ENCODE peak calls at places on chromosome 5, in eight cellular contexts. One of them, this sample, is unnamed.
A peak's percentile ranks its signal among the peaks of the same experiment; 100 is the strongest.

GRCh38 chr5:1351156-1351555 is 6.3 kb upstream of the CLPTM1L start:
- DNase-seq in astrocyte of the spinal cord: no peak
- DNase-seq in A673: no peak
- DNase-seq in kidney tubule cell: no peak
- DNase-seq in KBM-7: no peak
- DNase-seq in H7: no peak
- DNase-seq in GOT3: no peak
- DNase-seq in T-helper 9 cell: no peak
- DNase-seq in this sample: no peak

GRCh38 chr5:154642499-154643245 is 112.5 kb upstream of the LARP1 start:
- DNase-seq in KBM-7: peak; percentile 58
- DNase-seq in A673: peak; percentile 48
- DNase-seq in GOT3: no peak
- DNase-seq in T-helper 9 cell: no peak
- DNase-seq in astrocyte of the spinal cord: peak; percentile 30
- DNase-seq in kidney tubule cell: peak; percentile 45
- DNase-seq in H7: peak; percentile 45
- DNase-seq in this sample: no peak

GRCh38 chr5:149799965-149800516 is 69.9 kb downstream of the PPARGC1B start:
- DNase-seq in astrocyte of the spinal cord: no peak
- DNase-seq in H7: no peak
- DNase-seq in GOT3: no peak
- DNase-seq in A673: no peak
- DNase-seq in kidney tubule cell: no peak
- DNase-seq in KBM-7: no peak
- DNase-seq in T-helper 9 cell: no peak
- DNase-seq in this sample: no peak

GRCh38 chr5:31106742-31107546 is 86.5 kb upstream of the CDH6 start:
- DNase-seq in H7: peak; percentile 2
- DNase-seq in kidney tubule cell: peak; percentile 97
- DNase-seq in T-helper 9 cell: no peak
- DNase-seq in GOT3: no peak
- DNase-seq in A673: peak; percentile 82
- DNase-seq in KBM-7: no peak
- DNase-seq in astrocyte of the spinal cord: peak; percentile 87
- DNase-seq in this sample: peak; percentile 84

GRCh38 chr5:151208481-151208914 is 15.4 kb downstream of the CCDC69 start:
- DNase-seq in H7: no peak
- DNase-seq in astrocyte of the spinal cord: no peak
- DNase-seq in KBM-7: peak; percentile 21
- DNase-seq in A673: no peak
- DNase-seq in kidney tubule cell: no peak
- DNase-seq in T-helper 9 cell: no peak
- DNase-seq in GOT3: no peak
- DNase-seq in this sample: no peak

GRCh38 chr5:1007221-1007680 is 1.4 kb upstream of the NKD2 start:
- DNase-seq in kidney tubule cell: no peak
- DNase-seq in A673: no peak
- DNase-seq in H7: peak; percentile 81
- DNase-seq in GOT3: no peak
- DNase-seq in KBM-7: no peak
- DNase-seq in T-helper 9 cell: no peak
- DNase-seq in astrocyte of the spinal cord: no peak
- DNase-seq in this sample: no peak

GRCh38 chr5:74954919-74955318 is 88.7 kb upstream of the FAM169A start:
- DNase-seq in A673: no peak
- DNase-seq in KBM-7: no peak
- DNase-seq in astrocyte of the spinal cord: peak; percentile 41
- DNase-seq in T-helper 9 cell: no peak
- DNase-seq in H7: no peak
- DNase-seq in kidney tubule cell: peak; percentile 64
- DNase-seq in GOT3: no peak
- DNase-seq in this sample: no peak

GRCh38 chr5:36570268-36570667 is 36.1 kb upstream of the SLC1A3 start:
- DNase-seq in astrocyte of the spinal cord: peak; percentile 93
- DNase-seq in H7: no peak
- DNase-seq in A673: no peak
- DNase-seq in GOT3: no peak
- DNase-seq in T-helper 9 cell: no peak
- DNase-seq in KBM-7: no peak
- DNase-seq in kidney tubule cell: no peak
- DNase-seq in this sample: no peak

GRCh38 chr5:157535042-157535865 is 40.3 kb downstream of the ADAM19 start:
- DNase-seq in KBM-7: no peak
- DNase-seq in A673: no peak
- DNase-seq in GOT3: no peak
- DNase-seq in H7: no peak
- DNase-seq in T-helper 9 cell: no peak
- DNase-seq in astrocyte of the spinal cord: peak; percentile 55
- DNase-seq in kidney tubule cell: peak; percentile 16
- DNase-seq in this sample: no peak

GRCh38 chr5:115459844-115460243 is 84.7 kb downstream of the FEM1C start:
- DNase-seq in H7: no peak
- DNase-seq in kidney tubule cell: no peak
- DNase-seq in T-helper 9 cell: no peak
- DNase-seq in GOT3: no peak
- DNase-seq in KBM-7: no peak
- DNase-seq in A673: no peak
- DNase-seq in astrocyte of the spinal cord: peak; percentile 80
- DNase-seq in this sample: no peak

GRCh38 chr5:165201364-165202143 is 1696.1 kb downstream of the MAT2B start:
- DNase-seq in H7: no peak
- DNase-seq in astrocyte of the spinal cord: peak; percentile 39
- DNase-seq in A673: no peak
- DNase-seq in kidney tubule cell: peak; percentile 10
- DNase-seq in KBM-7: peak; percentile 8
- DNase-seq in GOT3: no peak
- DNase-seq in T-helper 9 cell: no peak
- DNase-seq in this sample: no peak